ENCODE peak calls at places on chromosomes 4 and X, in nine cellular contexts. One of them, this sample, is unnamed.

GRCh38 chr4:10288830-10289533 is 168.2 kb downstream of the ZNF518B start:
- DNase-seq in stomach: no peak
- DNase-seq in activated CD4-positive, alpha-beta T cell treated with anti-CD3 and anti-CD28 coated beads, Interleukin-2, amount 50 U/mL, for 24 hours: no peak
- DNase-seq in left ventricle myocardium superior: no peak
- DNase-seq in upper lobe of left lung: no peak
- DNase-seq in EL: no peak
- DNase-seq in nephron progenitor cell: no peak
- DNase-seq in fibroblast of the aortic adventitia: no peak
- DNase-seq in stimulated activated CD4-positive, alpha-beta T cell treated with anti-CD3 and anti-CD28 coated beads, TNF-alpha, amount 100 ng/mL, for 4 hours: no peak
- DNase-seq in this sample: no peak

GRCh38 chrX:16828126-16828908 is 41.8 kb downstream of the RBBP7 start:
- DNase-seq in nephron progenitor cell: no peak
- DNase-seq in stimulated activated CD4-positive, alpha-beta T cell treated with anti-CD3 and anti-CD28 coated beads, TNF-alpha, amount 100 ng/mL, for 4 hours: no peak
- DNase-seq in left ventricle myocardium superior: no peak
- DNase-seq in fibroblast of the aortic adventitia: peak; percentile 96
- DNase-seq in EL: peak; percentile 54
- DNase-seq in upper lobe of left lung: no peak
- DNase-seq in stomach: no peak
- DNase-seq in activated CD4-positive, alpha-beta T cell treated with anti-CD3 and anti-CD28 coated beads, Interleukin-2, amount 50 U/mL, for 24 hours: no peak
- DNase-seq in this sample: no peak

GRCh38 chr4:184471872-184472539 is 2.3 kb downstream of the IRF2 start:
- DNase-seq in EL: peak; percentile 36
- DNase-seq in stomach: no peak
- DNase-seq in left ventricle myocardium superior: no peak
- DNase-seq in upper lobe of left lung: peak; percentile 29
- DNase-seq in stimulated activated CD4-positive, alpha-beta T cell treated with anti-CD3 and anti-CD28 coated beads, TNF-alpha, amount 100 ng/mL, for 4 hours: no peak
- DNase-seq in activated CD4-positive, alpha-beta T cell treated with anti-CD3 and anti-CD28 coated beads, Interleukin-2, amount 50 U/mL, for 24 hours: no peak
- DNase-seq in nephron progenitor cell: no peak
- DNase-seq in fibroblast of the aortic adventitia: peak; percentile 49
- DNase-seq in this sample: peak; percentile 47

GRCh38 chrX:102887687-102888086 is 49.4 kb upstream of the RAB40AL start:
- DNase-seq in left ventricle myocardium superior: no peak
- DNase-seq in stimulated activated CD4-positive, alpha-beta T cell treated with anti-CD3 and anti-CD28 coated beads, TNF-alpha, amount 100 ng/mL, for 4 hours: no peak
- DNase-seq in nephron progenitor cell: no peak
- DNase-seq in upper lobe of left lung: no peak
- DNase-seq in activated CD4-positive, alpha-beta T cell treated with anti-CD3 and anti-CD28 coated beads, Interleukin-2, amount 50 U/mL, for 24 hours: no peak
- DNase-seq in stomach: no peak
- DNase-seq in fibroblast of the aortic adventitia: no peak
- DNase-seq in EL: no peak
- DNase-seq in this sample: no peak

GRCh38 chrX:48823029-48823428 is 3.3 kb upstream of the ERAS start:
- DNase-seq in nephron progenitor cell: no peak
- DNase-seq in upper lobe of left lung: no peak
- DNase-seq in stimulated activated CD4-positive, alpha-beta T cell treated with anti-CD3 and anti-CD28 coated beads, TNF-alpha, amount 100 ng/mL, for 4 hours: no peak
- DNase-seq in EL: no peak
- DNase-seq in left ventricle myocardium superior: no peak
- DNase-seq in fibroblast of the aortic adventitia: no peak
- DNase-seq in activated CD4-positive, alpha-beta T cell treated with anti-CD3 and anti-CD28 coated beads, Interleukin-2, amount 50 U/mL, for 24 hours: no peak
- DNase-seq in stomach: no peak
- DNase-seq in this sample: no peak

GRCh38 chr4:38046735-38047487 is 86.7 kb downstream of the PTTG2 start:
- DNase-seq in fibroblast of the aortic adventitia: peak; percentile 37
- DNase-seq in EL: no peak
- DNase-seq in stimulated activated CD4-positive, alpha-beta T cell treated with anti-CD3 and anti-CD28 coated beads, TNF-alpha, amount 100 ng/mL, for 4 hours: no peak
- DNase-seq in nephron progenitor cell: peak; percentile 54
- DNase-seq in upper lobe of left lung: no peak
- DNase-seq in activated CD4-positive, alpha-beta T cell treated with anti-CD3 and anti-CD28 coated beads, Interleukin-2, amount 50 U/mL, for 24 hours: no peak
- DNase-seq in stomach: no peak
- DNase-seq in left ventricle myocardium superior: no peak
- DNase-seq in this sample: no peak

GRCh38 chr4:508675-509373 is 9.8 kb downstream of the PIGG start:
- DNase-seq in stimulated activated CD4-positive, alpha-beta T cell treated with anti-CD3 and anti-CD28 coated beads, TNF-alpha, amount 100 ng/mL, for 4 hours: no peak
- DNase-seq in stomach: no peak
- DNase-seq in left ventricle myocardium superior: no peak
- DNase-seq in nephron progenitor cell: no peak
- DNase-seq in activated CD4-positive, alpha-beta T cell treated with anti-CD3 and anti-CD28 coated beads, Interleukin-2, amount 50 U/mL, for 24 hours: no peak
- DNase-seq in fibroblast of the aortic adventitia: no peak
- DNase-seq in EL: no peak
- DNase-seq in upper lobe of left lung: no peak
- DNase-seq in this sample: no peak

GRCh38 chrX:124594017-124594651 is 247.8 kb downstream of the SH2D1A start:
- DNase-seq in fibroblast of the aortic adventitia: no peak
- DNase-seq in stimulated activated CD4-positive, alpha-beta T cell treated with anti-CD3 and anti-CD28 coated beads, TNF-alpha, amount 100 ng/mL, for 4 hours: no peak
- DNase-seq in nephron progenitor cell: no peak
- DNase-seq in stomach: no peak
- DNase-seq in left ventricle myocardium superior: no peak
- DNase-seq in activated CD4-positive, alpha-beta T cell treated with anti-CD3 and anti-CD28 coated beads, Interleukin-2, amount 50 U/mL, for 24 hours: no peak
- DNase-seq in upper lobe of left lung: no peak
- DNase-seq in EL: no peak
- DNase-seq in this sample: no peak

GRCh38 chr4:122665148-122665547 is 44.3 kb upstream of the IL21 start:
- DNase-seq in activated CD4-positive, alpha-beta T cell treated with anti-CD3 and anti-CD28 coated beads, Interleukin-2, amount 50 U/mL, for 24 hours: no peak
- DNase-seq in left ventricle myocardium superior: no peak
- DNase-seq in stimulated activated CD4-positive, alpha-beta T cell treated with anti-CD3 and anti-CD28 coated beads, TNF-alpha, amount 100 ng/mL, for 4 hours: no peak
- DNase-seq in EL: peak; percentile 36
- DNase-seq in upper lobe of left lung: no peak
- DNase-seq in stomach: no peak
- DNase-seq in fibroblast of the aortic adventitia: peak; percentile 46
- DNase-seq in nephron progenitor cell: no peak
- DNase-seq in this sample: no peak

This sample was measured in Ammon's horn.